ENCODE peak calls at places on chromosome 10, in eight cellular contexts. I is H1, B is GM12878, Y is sigmoid colon, W is HCT116, C is suprapubic skin, X is breast epithelium, U is transverse colon. N is an unnamed sample. For H3K36me3, the result is how much of the 10 kb centered on the place peaks cover.

GRCh38 chr10:43821103-43821502 is 172.4 kb upstream of the ZNF32 start:
- DNase-seq in I (no peak), B (no peak), Y (no peak), W (no peak), C (no peak), X (no peak), U (no peak), N (no peak)

GRCh38 chr10:51029172-51029641 is 45.1 kb upstream of the PRKG1 start:
- DNase-seq in I (no peak), B (no peak), Y (no peak), W (no peak), C (no peak), X (no peak), U (no peak), N (no peak)

GRCh38 chr10:78348416-78349164 is 314.9 kb downstream of the RPS24 start:
- DNase-seq in I (peak), B (no peak), Y (peak), W (no peak), C (peak), X (no peak), U (no peak), N (peak)

GRCh38 chr10:11488126-11488525 is 123.3 kb downstream of the USP6NL start:
- DNase-seq in I (no peak), B (no peak), Y (no peak), W (no peak), C (no peak), X (no peak), U (no peak), N (no peak)

GRCh38 chr10:12638103-12638502 is 288.8 kb downstream of the CAMK1D start:
- DNase-seq in I (no peak), B (no peak), Y (no peak), W (no peak), C (no peak), X (no peak), U (peak), N (no peak)

GRCh38 chr10:28250782-28251181 is 52.1 kb downstream of the MPP7 start:
- DNase-seq in I (no peak), B (no peak), Y (no peak), W (no peak), C (no peak), X (no peak), U (no peak), N (no peak)

GRCh38 chr10:63930584-63930983 is 409.4 kb downstream of the REEP3 start:
- DNase-seq in I (no peak), B (no peak), Y (no peak), W (no peak), C (no peak), X (no peak), U (no peak), N (no peak)

GRCh38 chr10:34739915-34740314 is 75.2 kb downstream of the PARD3 start:
- DNase-seq in I (peak), B (no peak), Y (peak), W (no peak), C (no peak), X (peak), U (peak), N (peak)

GRCh38 chr10:60572511-60573194 is 183.0 kb upstream of the ANK3 start:
- DNase-seq in I (no peak), B (no peak), Y (no peak), W (no peak), C (no peak), X (no peak), U (peak), N (no peak)

GRCh38 chr10:119177708-119178370 is 773 bp downstream of the PRDX3 start:
- DNase-seq in I (no peak), B (no peak), Y (no peak), W (no peak), C (no peak), X (no peak), U (no peak), N (peak)

GRCh38 chr10:99711129-99711719 is 20.7 kb downstream of the COX15 start:
- DNase-seq in I (no peak), B (peak), Y (no peak), W (peak), C (no peak), X (no peak), U (peak), N (no peak)

GRCh38 chr10:35711615-35712411 is 69.7 kb upstream of the FZD8 start:
- DNase-seq in I (no peak), B (no peak), Y (no peak), W (no peak), C (no peak), X (no peak), U (no peak), N (no peak)

GRCh38 chr10:124091646-124092269 is 1.6 kb downstream of the CHST15 start:
- DNase-seq in I (peak), B (no peak), Y (peak), W (no peak), C (no peak), X (no peak), U (peak), N (peak)

GRCh38 chr10:6018422-6018821 is 41.1 kb upstream of the IL15RA start:
- DNase-seq in I (no peak), B (no peak), Y (peak), W (no peak), C (no peak), X (no peak), U (no peak), N (no peak)

GRCh38 chr10:128540806-128541739 is 414.9 kb upstream of the MKI67 start:
- DNase-seq in I (peak), B (no peak), Y (no peak), W (no peak), C (peak), X (no peak), U (peak), N (no peak)

GRCh38 chr10:110609592-110609991 is 34.5 kb upstream of the RBM20 start:
- DNase-seq in I (no peak), B (no peak), Y (peak), W (peak), C (no peak), X (no peak), U (no peak), N (no peak)

GRCh38 chr10:32851301-32851700 is 106.7 kb downstream of the ITGB1 start:
- DNase-seq in I (no peak), B (no peak), Y (no peak), W (no peak), C (no peak), X (no peak), U (no peak), N (no peak)

GRCh38 chr10:127942811-127943210 is 35.9 kb downstream of the PTPRE start:
- DNase-seq in I (no peak), B (no peak), Y (no peak), W (no peak), C (no peak), X (no peak), U (no peak), N (no peak)

GRCh38 chr10:63497321-63497720 is 23.9 kb upstream of the REEP3 start:
- DNase-seq in I (no peak), B (no peak), Y (no peak), W (no peak), C (no peak), X (no peak), U (no peak), N (no peak)

GRCh38 chr10:130577039-130577438 is 440.8 kb downstream of the GLRX3 start:
- DNase-seq in I (no peak), B (no peak), Y (no peak), W (no peak), C (no peak), X (no peak), U (no peak), N (no peak)

GRCh38 chr10:84329094-84329611 is 764 bp downstream of the CCSER2 start:
- DNase-seq in I (no peak), B (no peak), Y (no peak), W (no peak), C (no peak), X (no peak), U (peak), N (peak)

GRCh38 chr10:3668276-3668960 is 116.6 kb downstream of the KLF6 start:
- DNase-seq in I (peak), B (no peak), Y (no peak), W (no peak), C (no peak), X (peak), U (peak), N (peak)

GRCh38 chr10:106577266-106577665 is 587.2 kb downstream of the SORCS1 start:
- DNase-seq in I (no peak), B (no peak), Y (no peak), W (no peak), C (no peak), X (no peak), U (no peak), N (no peak)

GRCh38 chr10:132004052-132004451 is 22.3 kb upstream of the BNIP3 start:
- DNase-seq in I (no peak), B (no peak), Y (no peak), W (no peak), C (no peak), X (no peak), U (no peak), N (no peak)

GRCh38 chr10:68900427-68901105 is 549 bp upstream of the DDX50 start:
- DNase-seq in I (peak), B (peak), Y (no peak), W (no peak), C (peak), X (no peak), U (no peak), N (peak)

GRCh38 chr10:96271017-96271815 is at the start of gene BLNK:
- DNase-seq in I (no peak), B (peak), Y (peak), W (no peak), C (no peak), X (peak), U (peak), N (peak)

GRCh38 chr10:28959850-28960501 is 282.7 kb downstream of the BAMBI start:
- DNase-seq in I (no peak), B (no peak), Y (no peak), W (no peak), C (no peak), X (no peak), U (no peak), N (no peak)

GRCh38 chr10:69051303-69051702 is 36.6 kb upstream of the SRGN start:
- DNase-seq in I (no peak), B (no peak), Y (peak), W (no peak), C (no peak), X (no peak), U (peak), N (peak)

GRCh38 chr10:73937333-73938020 is 26.5 kb downstream of the PLAU start:
- DNase-seq in I (no peak), B (no peak), Y (no peak), W (no peak), C (no peak), X (no peak), U (no peak), N (no peak)

GRCh38 chr10:4120454-4120853 is 335.4 kb upstream of the KLF6 start:
- DNase-seq in I (no peak), B (no peak), Y (no peak), W (no peak), C (no peak), X (no peak), U (peak), N (peak)

GRCh38 chr10:70661623-70662361 is 10.5 kb upstream of the ADAMTS14 start:
- DNase-seq in I (no peak), B (no peak), Y (peak), W (no peak), C (peak), X (no peak), U (no peak), N (peak)

GRCh38 chr10:22476601-22477364 is 131.5 kb downstream of the SPAG6 start:
- DNase-seq in I (peak), B (no peak), Y (no peak), W (no peak), C (no peak), X (no peak), U (no peak), N (no peak)

GRCh38 chr10:48983648-48984359 is 44.2 kb upstream of the LRRC18 start:
- DNase-seq in I (no peak), B (no peak), Y (no peak), W (no peak), C (no peak), X (no peak), U (no peak), N (no peak)

GRCh38 chr10:110265573-110266193 is 39.0 kb downstream of the SMNDC1 start:
- DNase-seq in I (no peak), B (no peak), Y (no peak), W (no peak), C (no peak), X (no peak), U (no peak), N (no peak)

GRCh38 chr10:59289809-59290208 is 72.5 kb downstream of the FAM13C start:
- DNase-seq in I (no peak), B (no peak), Y (no peak), W (no peak), C (no peak), X (no peak), U (no peak), N (no peak)

GRCh38 chr10:46318808-46319207 is 32.0 kb downstream of the ANTXRL start:
- DNase-seq in I (no peak), B (no peak), Y (no peak), W (no peak), C (no peak), X (no peak), U (no peak), N (no peak)

GRCh38 chr10:104262055-104262454 is 6.9 kb upstream of the GSTO2 start:
- DNase-seq in I (no peak), B (no peak), Y (no peak), W (no peak), C (no peak), X (no peak), U (no peak), N (no peak)

GRCh38 chr10:104264783-104265182 is 4.2 kb upstream of the GSTO2 start:
- DNase-seq in I (no peak), B (no peak), Y (no peak), W (no peak), C (no peak), X (no peak), U (no peak), N (no peak)

GRCh38 chr10:104273291-104273690 is 4.3 kb downstream of the GSTO2 start:
- DNase-seq in I (no peak), B (no peak), Y (no peak), W (no peak), C (no peak), X (no peak), U (no peak), N (no peak)

GRCh38 chr10:104268691-104269645 is at the start of gene GSTO2:
- DNase-seq in I (peak), B (peak), Y (peak), W (peak), C (peak), X (peak), U (peak), N (peak)

GRCh38 chr10:104267721-104268690 is 978 bp upstream of the GSTO2 start:
- DNase-seq in I (no peak), B (no peak), Y (no peak), W (no peak), C (no peak), X (no peak), U (no peak), N (peak)
- H3K36me3 ChIP-seq in I (under half), B (under half), Y (under half), W (under half), C (under half), X (under half), U (under half), N (half or more)

DNA sequence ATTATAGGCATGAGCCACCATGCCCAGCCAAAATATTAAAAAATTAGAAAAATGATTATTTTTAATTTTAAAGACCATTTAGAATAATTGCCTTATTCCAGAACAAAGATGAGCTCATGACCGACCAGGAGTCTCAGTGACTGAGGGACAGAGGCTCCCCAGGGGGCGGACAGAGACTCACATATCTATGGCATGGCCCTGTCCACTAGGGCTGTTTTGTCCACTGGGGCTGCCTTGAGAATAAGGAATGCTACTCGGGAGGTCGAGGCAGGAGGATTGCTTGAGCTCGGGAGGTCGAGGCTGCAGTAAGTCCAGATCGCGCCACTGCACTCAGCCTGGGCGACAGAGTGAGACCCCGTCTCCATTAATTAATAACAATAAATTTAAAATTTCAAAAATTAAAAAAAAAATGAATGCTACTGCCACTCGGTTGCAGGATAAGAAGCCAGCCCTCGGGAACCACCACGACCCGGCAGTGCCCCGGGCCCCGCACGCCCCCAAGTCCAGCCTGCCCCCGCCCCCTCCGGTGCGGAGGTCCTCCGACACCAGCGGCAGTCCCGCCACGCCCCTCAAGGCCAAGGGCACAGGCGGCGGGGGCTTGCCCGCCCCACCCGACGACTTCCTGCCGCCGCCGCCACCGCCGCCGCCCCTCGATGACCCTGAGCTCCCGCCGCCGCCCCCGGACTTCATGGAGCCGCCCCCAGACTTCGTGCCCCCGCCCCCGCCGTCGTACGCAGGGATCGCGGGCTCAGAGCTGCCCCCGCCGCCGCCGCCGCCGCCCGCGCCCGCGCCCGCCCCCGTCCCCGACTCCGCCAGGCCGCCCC is 128.6 kb downstream of the APBB1IP start:
- DNase-seq in I (peak), B (no peak), Y (no peak), W (no peak), C (no peak), X (no peak), U (no peak), N (no peak)
- TF ChIP-seq POLR2AphosphoS5 in I (no peak), B (no peak), Y (no peak), W (no peak), C (no peak), X (no peak), U (no peak), N (no peak)

GRCh38 chr10:92142512-92142911 is 148.4 kb downstream of the CPEB3 start:
- DNase-seq in I (no peak), B (no peak), Y (no peak), W (no peak), C (no peak), X (no peak), U (no peak), N (no peak)
- TF ChIP-seq CTCF in I (no peak), B (no peak), Y (no peak), W (no peak), C (no peak), X (no peak), U (no peak), N (no peak)

DNA sequence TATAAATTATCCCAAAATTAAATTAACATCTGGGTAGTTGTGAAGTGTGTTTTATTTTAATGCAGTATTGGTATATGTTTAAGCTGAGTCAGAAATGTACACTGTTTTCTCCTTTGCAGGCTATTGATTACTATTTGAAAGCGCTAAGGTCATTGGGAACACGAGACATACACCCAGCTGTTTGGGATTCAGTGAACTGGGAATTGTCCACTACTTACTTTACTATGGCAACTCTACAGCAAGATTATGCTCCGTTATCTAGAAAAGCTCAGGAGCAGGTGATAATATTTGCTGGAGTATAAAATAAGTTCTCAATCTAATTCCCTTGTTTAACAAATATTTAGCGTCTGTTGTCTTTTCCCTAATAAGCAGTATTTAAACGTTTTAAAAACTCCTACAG is 27.9 kb downstream of the EDRF1 start:
- DNase-seq in I (no peak), B (no peak), Y (no peak), W (no peak), C (no peak), X (no peak), U (no peak), N (no peak)
- H3K36me3 ChIP-seq in I (half or more), B (under half), Y (under half), W (half or more), C (half or more), X (under half), U (under half), N (half or more)